ENCODE peak calls at places on chromosomes 11 and 22, in eight cellular contexts. One of them, this sample, is unnamed.

GRCh38 chr11:46896719-46897406 is 21.5 kb downstream of the LRP4 start:
- DNase-seq in HL-60: no peak
- DNase-seq in transverse colon: no peak
- DNase-seq in HepG2: peak
- DNase-seq in GM12891: peak
- DNase-seq in sigmoid colon: no peak
- DNase-seq in spleen: no peak
- DNase-seq in stomach: no peak
- DNase-seq in this sample: no peak

GRCh38 chr11:34296412-34296811 is 61.4 kb downstream of the ABTB2 start:
- DNase-seq in HL-60: no peak
- DNase-seq in transverse colon: no peak
- DNase-seq in HepG2: no peak
- DNase-seq in GM12891: no peak
- DNase-seq in sigmoid colon: no peak
- DNase-seq in spleen: no peak
- DNase-seq in stomach: no peak
- DNase-seq in this sample: no peak

GRCh38 chr11:117535201-117535869 is 207.7 kb downstream of the CEP164 start:
- DNase-seq in HL-60: peak
- DNase-seq in transverse colon: peak
- DNase-seq in HepG2: no peak
- DNase-seq in GM12891: no peak
- DNase-seq in sigmoid colon: peak
- DNase-seq in spleen: no peak
- DNase-seq in stomach: peak
- DNase-seq in this sample: no peak

GRCh38 chr11:134666273-134667174 is 254.5 kb upstream of the B3GAT1 start:
- DNase-seq in HL-60: no peak
- DNase-seq in transverse colon: no peak
- DNase-seq in HepG2: no peak
- DNase-seq in GM12891: no peak
- DNase-seq in sigmoid colon: peak
- DNase-seq in spleen: no peak
- DNase-seq in stomach: peak
- DNase-seq in this sample: no peak

GRCh38 chr11:73114835-73115220 is 27.3 kb downstream of the FCHSD2 start:
- DNase-seq in HL-60: no peak
- DNase-seq in transverse colon: no peak
- DNase-seq in HepG2: no peak
- DNase-seq in GM12891: no peak
- DNase-seq in sigmoid colon: no peak
- DNase-seq in spleen: no peak
- DNase-seq in stomach: no peak
- DNase-seq in this sample: no peak

GRCh38 chr22:45098056-45098455 is 65.7 kb upstream of the NUP50 start:
- DNase-seq in HL-60: no peak
- DNase-seq in transverse colon: no peak
- DNase-seq in HepG2: no peak
- DNase-seq in GM12891: no peak
- DNase-seq in sigmoid colon: no peak
- DNase-seq in spleen: no peak
- DNase-seq in stomach: no peak
- DNase-seq in this sample: no peak

GRCh38 chr11:10351768-10352641 is 47.1 kb downstream of the ADM start:
- DNase-seq in HL-60: no peak
- DNase-seq in transverse colon: peak
- DNase-seq in HepG2: peak
- DNase-seq in GM12891: no peak
- DNase-seq in sigmoid colon: peak
- DNase-seq in spleen: no peak
- DNase-seq in stomach: peak
- DNase-seq in this sample: peak

GRCh38 chr22:27636716-27637503 is 164.6 kb downstream of the MN1 start:
- DNase-seq in HL-60: no peak
- DNase-seq in transverse colon: no peak
- DNase-seq in HepG2: no peak
- DNase-seq in GM12891: no peak
- DNase-seq in sigmoid colon: no peak
- DNase-seq in spleen: no peak
- DNase-seq in stomach: no peak
- DNase-seq in this sample: no peak

GRCh38 chr11:63427971-63428508 is 58.5 kb downstream of the SLC22A9 start:
- DNase-seq in HL-60: no peak
- DNase-seq in transverse colon: no peak
- DNase-seq in HepG2: peak
- DNase-seq in GM12891: no peak
- DNase-seq in sigmoid colon: no peak
- DNase-seq in spleen: no peak
- DNase-seq in stomach: no peak
- DNase-seq in this sample: no peak

GRCh38 chr11:72119188-72119587 is 6.7 kb upstream of the ANAPC15 start:
- DNase-seq in HL-60: peak
- DNase-seq in transverse colon: no peak
- DNase-seq in HepG2: no peak
- DNase-seq in GM12891: no peak
- DNase-seq in sigmoid colon: no peak
- DNase-seq in spleen: no peak
- DNase-seq in stomach: no peak
- DNase-seq in this sample: no peak

GRCh38 chr11:63445720-63446119 is 45.2 kb downstream of the PLAAT5 start:
- DNase-seq in HL-60: no peak
- DNase-seq in transverse colon: no peak
- DNase-seq in HepG2: no peak
- DNase-seq in GM12891: no peak
- DNase-seq in sigmoid colon: no peak
- DNase-seq in spleen: no peak
- DNase-seq in stomach: no peak
- DNase-seq in this sample: no peak

GRCh38 chr11:18352581-18352980 is 30.2 kb downstream of the GTF2H1 start:
- DNase-seq in HL-60: no peak
- DNase-seq in transverse colon: no peak
- DNase-seq in HepG2: no peak
- DNase-seq in GM12891: no peak
- DNase-seq in sigmoid colon: no peak
- DNase-seq in spleen: no peak
- DNase-seq in stomach: no peak
- DNase-seq in this sample: no peak

GRCh38 chr11:115580416-115580815 is 76.2 kb upstream of the CADM1 start:
- DNase-seq in HL-60: no peak
- DNase-seq in transverse colon: no peak
- DNase-seq in HepG2: no peak
- DNase-seq in GM12891: no peak
- DNase-seq in sigmoid colon: no peak
- DNase-seq in spleen: no peak
- DNase-seq in stomach: no peak
- DNase-seq in this sample: no peak

GRCh38 chr22:32531955-32532818 is 57.6 kb downstream of the FBXO7 start:
- DNase-seq in HL-60: no peak
- DNase-seq in transverse colon: peak
- DNase-seq in HepG2: peak
- DNase-seq in GM12891: no peak
- DNase-seq in sigmoid colon: peak
- DNase-seq in spleen: no peak
- DNase-seq in stomach: peak
- DNase-seq in this sample: no peak

GRCh38 chr22:38315801-38316339 is 1.4 kb downstream of the CSNK1E start:
- DNase-seq in HL-60: no peak
- DNase-seq in transverse colon: no peak
- DNase-seq in HepG2: no peak
- DNase-seq in GM12891: no peak
- DNase-seq in sigmoid colon: no peak
- DNase-seq in spleen: peak
- DNase-seq in stomach: no peak
- DNase-seq in this sample: no peak

GRCh38 chr11:24704716-24705115 is 207.9 kb downstream of the LUZP2 start:
- DNase-seq in HL-60: no peak
- DNase-seq in transverse colon: no peak
- DNase-seq in HepG2: no peak
- DNase-seq in GM12891: no peak
- DNase-seq in sigmoid colon: no peak
- DNase-seq in spleen: no peak
- DNase-seq in stomach: no peak
- DNase-seq in this sample: no peak

GRCh38 chr11:46254135-46254491 is 23.3 kb upstream of the CREB3L1 start:
- DNase-seq in HL-60: no peak
- DNase-seq in transverse colon: peak
- DNase-seq in HepG2: peak
- DNase-seq in GM12891: no peak
- DNase-seq in sigmoid colon: no peak
- DNase-seq in spleen: no peak
- DNase-seq in stomach: peak
- DNase-seq in this sample: no peak

GRCh38 chr11:117328414-117329010 is 858 bp downstream of the CEP164 start:
- DNase-seq in HL-60: no peak
- DNase-seq in transverse colon: peak
- DNase-seq in HepG2: no peak
- DNase-seq in GM12891: no peak
- DNase-seq in sigmoid colon: peak
- DNase-seq in spleen: peak
- DNase-seq in stomach: peak
- DNase-seq in this sample: no peak

GRCh38 chr11:106249857-106250256 is 172.4 kb downstream of the AASDHPPT start:
- DNase-seq in HL-60: no peak
- DNase-seq in transverse colon: no peak
- DNase-seq in HepG2: no peak
- DNase-seq in GM12891: no peak
- DNase-seq in sigmoid colon: no peak
- DNase-seq in spleen: no peak
- DNase-seq in stomach: no peak
- DNase-seq in this sample: no peak

GRCh38 chr11:3202305-3202704 is 16.3 kb downstream of the MRGPRG start:
- DNase-seq in HL-60: no peak
- DNase-seq in transverse colon: peak
- DNase-seq in HepG2: no peak
- DNase-seq in GM12891: no peak
- DNase-seq in sigmoid colon: peak
- DNase-seq in spleen: peak
- DNase-seq in stomach: no peak
- DNase-seq in this sample: no peak

DNA sequence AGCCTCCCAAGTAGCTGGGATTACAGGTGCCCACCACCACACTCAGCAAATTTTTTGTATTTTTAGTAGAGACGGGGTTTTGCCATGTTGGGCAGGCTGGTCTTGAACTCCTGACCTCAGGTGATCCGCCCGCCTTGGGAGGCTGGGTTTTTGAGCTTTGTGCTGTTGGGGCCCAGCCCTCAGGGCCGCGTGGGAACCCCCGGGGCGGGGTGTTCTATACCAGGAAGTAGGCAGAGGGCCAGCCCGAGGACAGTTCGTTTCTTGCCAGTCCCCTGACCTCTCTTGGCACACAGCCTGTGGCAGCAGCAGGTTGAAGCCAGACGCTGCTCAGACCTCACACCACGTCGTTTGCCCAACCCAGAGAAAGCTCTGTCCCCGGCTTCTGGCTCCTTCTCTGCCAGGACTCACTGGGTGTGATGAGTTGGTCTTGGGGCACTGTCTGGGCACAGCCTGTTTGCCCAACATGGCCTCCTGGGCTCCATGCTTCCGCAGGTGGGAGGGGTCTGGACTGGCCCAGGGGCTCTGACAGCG is 24.9 kb upstream of the CHKA start:
- DNase-seq in HL-60: no peak
- DNase-seq in transverse colon: peak
- DNase-seq in HepG2: peak
- DNase-seq in GM12891: no peak
- DNase-seq in sigmoid colon: peak
- DNase-seq in spleen: peak
- DNase-seq in stomach: peak
- DNase-seq in this sample: no peak
- TF ChIP-seq POLR2AphosphoS5 in HL-60: no peak
- TF ChIP-seq POLR2AphosphoS5 in transverse colon: peak
- TF ChIP-seq POLR2AphosphoS5 in HepG2: peak
- TF ChIP-seq POLR2AphosphoS5 in GM12891: no peak
- TF ChIP-seq POLR2AphosphoS5 in sigmoid colon: peak
- TF ChIP-seq POLR2AphosphoS5 in spleen: peak
- TF ChIP-seq POLR2AphosphoS5 in stomach: peak
- TF ChIP-seq POLR2AphosphoS5 in this sample: no peak

GRCh38 chr11:108121274-108122155 is at the start of gene ACAT1:
- DNase-seq in HL-60: peak
- DNase-seq in transverse colon: peak
- DNase-seq in HepG2: peak
- DNase-seq in GM12891: peak
- DNase-seq in sigmoid colon: peak
- DNase-seq in spleen: peak
- DNase-seq in stomach: peak
- DNase-seq in this sample: peak
- TF ChIP-seq POLR2AphosphoS5 in HL-60: peak
- TF ChIP-seq POLR2AphosphoS5 in transverse colon: peak
- TF ChIP-seq POLR2AphosphoS5 in HepG2: peak
- TF ChIP-seq POLR2AphosphoS5 in GM12891: peak
- TF ChIP-seq POLR2AphosphoS5 in sigmoid colon: peak
- TF ChIP-seq POLR2AphosphoS5 in spleen: peak
- TF ChIP-seq POLR2AphosphoS5 in stomach: peak
- TF ChIP-seq POLR2AphosphoS5 in this sample: peak

GRCh38 chr22:17920145-17920605 is 104.2 kb downstream of the MICAL3 start:
- DNase-seq in HL-60: no peak
- DNase-seq in transverse colon: peak
- DNase-seq in HepG2: peak
- DNase-seq in GM12891: no peak
- DNase-seq in sigmoid colon: no peak
- DNase-seq in spleen: peak
- DNase-seq in stomach: peak
- DNase-seq in this sample: no peak
- TF ChIP-seq POLR2AphosphoS5 in HL-60: no peak
- TF ChIP-seq POLR2AphosphoS5 in transverse colon: no peak
- TF ChIP-seq POLR2AphosphoS5 in HepG2: no peak
- TF ChIP-seq POLR2AphosphoS5 in GM12891: no peak
- TF ChIP-seq POLR2AphosphoS5 in sigmoid colon: no peak
- TF ChIP-seq POLR2AphosphoS5 in spleen: peak
- TF ChIP-seq POLR2AphosphoS5 in stomach: no peak
- TF ChIP-seq POLR2AphosphoS5 in this sample: no peak

GRCh38 chr11:12918667-12919066 is 90.4 kb upstream of the RASSF10 start:
- DNase-seq in HL-60: no peak
- DNase-seq in transverse colon: no peak
- DNase-seq in HepG2: no peak
- DNase-seq in GM12891: no peak
- DNase-seq in sigmoid colon: no peak
- DNase-seq in spleen: no peak
- DNase-seq in stomach: no peak
- DNase-seq in this sample: no peak

GRCh38 chr11:12917830-12918229 is 91.3 kb upstream of the RASSF10 start:
- DNase-seq in HL-60: no peak
- DNase-seq in transverse colon: no peak
- DNase-seq in HepG2: no peak
- DNase-seq in GM12891: no peak
- DNase-seq in sigmoid colon: no peak
- DNase-seq in spleen: no peak
- DNase-seq in stomach: no peak
- DNase-seq in this sample: no peak

GRCh38 chr11:12909866-12910265 is 99.2 kb upstream of the RASSF10 start:
- DNase-seq in HL-60: no peak
- DNase-seq in transverse colon: no peak
- DNase-seq in HepG2: no peak
- DNase-seq in GM12891: no peak
- DNase-seq in sigmoid colon: no peak
- DNase-seq in spleen: no peak
- DNase-seq in stomach: no peak
- DNase-seq in this sample: no peak

GRCh38 chr11:12915093-12915492 is 94.0 kb upstream of the RASSF10 start:
- DNase-seq in HL-60: no peak
- DNase-seq in transverse colon: no peak
- DNase-seq in HepG2: no peak
- DNase-seq in GM12891: no peak
- DNase-seq in sigmoid colon: no peak
- DNase-seq in spleen: no peak
- DNase-seq in stomach: no peak
- DNase-seq in this sample: no peak

GRCh38 chr11:12914401-12914912 is 94.7 kb upstream of the RASSF10 start:
- DNase-seq in HL-60: no peak
- DNase-seq in transverse colon: peak
- DNase-seq in HepG2: no peak
- DNase-seq in GM12891: peak
- DNase-seq in sigmoid colon: peak
- DNase-seq in spleen: no peak
- DNase-seq in stomach: no peak
- DNase-seq in this sample: no peak
- TF ChIP-seq POLR2AphosphoS5 in HL-60: no peak
- TF ChIP-seq POLR2AphosphoS5 in transverse colon: no peak
- TF ChIP-seq POLR2AphosphoS5 in HepG2: no peak
- TF ChIP-seq POLR2AphosphoS5 in GM12891: no peak
- TF ChIP-seq POLR2AphosphoS5 in sigmoid colon: no peak
- TF ChIP-seq POLR2AphosphoS5 in spleen: peak
- TF ChIP-seq POLR2AphosphoS5 in stomach: peak
- TF ChIP-seq POLR2AphosphoS5 in this sample: no peak